ENCODE peak calls at places on chromosome 10, in eight cellular contexts. D is IMR-90; H is A549; L is psoas muscle; W is testis; N is H1; G is effector memory CD4-positive, alpha-beta T cell; K is H9. A is an unnamed sample.
A peak's percentile ranks its signal among the peaks of the same experiment; 100 is the strongest.

GRCh38 chr10:108582387-108582786 is 1340.9 kb downstream of the XPNPEP1 start:
- DNase-seq in W (no peak), K (no peak), L (no peak), N (no peak), G (no peak), D (no peak), H (no peak), A (no peak)

GRCh38 chr10:114103286-114103685 is 59.6 kb downstream of the ADRB1 start:
- DNase-seq in L (no peak), G (no peak), K (no peak), W (no peak), H (peak; percentile 74), N (no peak), D (peak; percentile 67), A (no peak)

GRCh38 chr10:121041499-121041898 is 190.3 kb downstream of the WDR11 start:
- DNase-seq in W (no peak), L (no peak), K (no peak), N (no peak), H (no peak), G (no peak), D (no peak), A (no peak)

GRCh38 chr10:137031-137430 is 1.8 kb downstream of the ZMYND11 start:
- DNase-seq in L (no peak), K (peak; percentile 62), N (no peak), W (no peak), H (peak; percentile 55), D (peak; percentile 7), G (peak; percentile 25), A (peak; percentile 82)

GRCh38 chr10:98269435-98269912 is 1.5 kb upstream of the LOXL4 start:
- DNase-seq in L (peak; percentile 87), G (no peak), H (peak; percentile 68), W (peak; percentile 52), K (peak; percentile 60), N (peak; percentile 17), D (peak; percentile 73), A (peak; percentile 84)

GRCh38 chr10:14605231-14605925 is 169.3 kb downstream of the FAM107B start:
- DNase-seq in G (no peak), L (no peak), D (peak; percentile 78), W (no peak), H (peak; percentile 75), N (no peak), K (peak; percentile 17), A (no peak)

GRCh38 chr10:113987805-113988204 is 55.9 kb upstream of the ADRB1 start:
- DNase-seq in D (no peak), W (peak; percentile 18), N (no peak), K (no peak), H (no peak), L (peak; percentile 41), G (no peak), A (no peak)

GRCh38 chr10:49656845-49657493 is 22.5 kb upstream of the C10orf53 start:
- DNase-seq in K (no peak), L (no peak), G (no peak), H (no peak), N (no peak), D (no peak), W (no peak), A (no peak)

GRCh38 chr10:99623919-99624318 is 3.7 kb upstream of the SLC25A28 start:
- DNase-seq in N (no peak), D (no peak), G (no peak), H (no peak), L (no peak), K (no peak), W (no peak), A (no peak)

GRCh38 chr10:25547391-25547790 is 372.6 kb downstream of the GPR158 start:
- DNase-seq in G (no peak), W (no peak), D (no peak), N (no peak), K (no peak), L (no peak), H (no peak), A (no peak)

GRCh38 chr10:80488539-80489066 is 34.5 kb downstream of the TSPAN14 start:
- DNase-seq in W (no peak), G (no peak), K (no peak), N (no peak), D (no peak), H (no peak), L (no peak), A (no peak)

GRCh38 chr10:14971867-14972448 is 12.8 kb downstream of the MEIG1 start:
- DNase-seq in D (no peak), N (no peak), H (peak; percentile 41), G (no peak), W (peak; percentile 39), K (peak; percentile 61), L (peak; percentile 23), A (peak; percentile 87)

GRCh38 chr10:51231754-51232153 is 157.5 kb downstream of the PRKG1 start:
- DNase-seq in H (no peak), N (no peak), L (no peak), D (no peak), G (no peak), K (no peak), W (no peak), A (no peak)

GRCh38 chr10:98074315-98074911 is 44.0 kb upstream of the CRTAC1 start:
- DNase-seq in N (no peak), D (peak; percentile 21), K (no peak), H (no peak), W (no peak), L (no peak), G (no peak), A (peak; percentile 72)

GRCh38 chr10:74662635-74663034 is 163.8 kb upstream of the KAT6B start:
- DNase-seq in W (no peak), N (no peak), D (no peak), G (no peak), K (no peak), L (no peak), H (no peak), A (no peak)

GRCh38 chr10:17872191-17873091 is 63.3 kb downstream of the MRC1 start:
- DNase-seq in K (no peak), W (no peak), N (no peak), D (peak; percentile 21), H (peak; percentile 28), L (no peak), G (no peak), A (peak; percentile 64)

GRCh38 chr10:62373995-62374861 is at the start of gene ZNF365:
- DNase-seq in N (no peak), G (peak; percentile 36), H (peak; percentile 23), K (peak; percentile 56), D (peak; percentile 47), W (no peak), L (peak; percentile 17), A (peak; percentile 81)

GRCh38 chr10:3825244-3825643 is 40.2 kb upstream of the KLF6 start:
- DNase-seq in K (no peak), D (peak; percentile 74), N (no peak), L (peak; percentile 70), G (no peak), W (no peak), H (peak; percentile 89), A (no peak)

GRCh38 chr10:63713191-63714144 is 192.3 kb downstream of the REEP3 start:
- DNase-seq in H (peak; percentile 46), L (peak; percentile 60), D (peak; percentile 59), N (peak; percentile 99), W (peak; percentile 84), G (no peak), K (peak; percentile 96), A (peak; percentile 96)

GRCh38 chr10:63711866-63712716 is 190.9 kb downstream of the REEP3 start:
- DNase-seq in N (no peak), D (peak; percentile 97), W (peak; percentile 89), H (peak; percentile 89), L (peak; percentile 90), K (no peak), G (no peak), A (no peak)

GRCh38 chr10:63710703-63711102 is 189.5 kb downstream of the REEP3 start:
- DNase-seq in W (no peak), D (no peak), K (no peak), L (no peak), H (no peak), N (no peak), G (no peak), A (no peak)

GRCh38 chr10:63711361-63711760 is 190.2 kb downstream of the REEP3 start:
- DNase-seq in K (no peak), N (no peak), G (no peak), D (no peak), H (no peak), L (peak; percentile 37), W (no peak), A (peak; percentile 88)

GRCh38 chr10:63712717-63713115 is 191.5 kb downstream of the REEP3 start:
- DNase-seq in L (no peak), D (no peak), K (no peak), N (no peak), H (no peak), G (no peak), W (no peak), A (no peak)
- H3K4me1 ChIP-seq in L (peaks cover 44% of the 10 kb centered on the region), D (peaks cover 17% of the 10 kb centered on the region), K (peaks cover 15% of the 10 kb centered on the region), N (peaks cover 17% of the 10 kb centered on the region), H (peaks cover 45% of the 10 kb centered on the region), G (no peaks in the 10 kb centered on the region), W (peaks cover 40% of the 10 kb centered on the region), A (peaks cover 15% of the 10 kb centered on the region)

DNA sequence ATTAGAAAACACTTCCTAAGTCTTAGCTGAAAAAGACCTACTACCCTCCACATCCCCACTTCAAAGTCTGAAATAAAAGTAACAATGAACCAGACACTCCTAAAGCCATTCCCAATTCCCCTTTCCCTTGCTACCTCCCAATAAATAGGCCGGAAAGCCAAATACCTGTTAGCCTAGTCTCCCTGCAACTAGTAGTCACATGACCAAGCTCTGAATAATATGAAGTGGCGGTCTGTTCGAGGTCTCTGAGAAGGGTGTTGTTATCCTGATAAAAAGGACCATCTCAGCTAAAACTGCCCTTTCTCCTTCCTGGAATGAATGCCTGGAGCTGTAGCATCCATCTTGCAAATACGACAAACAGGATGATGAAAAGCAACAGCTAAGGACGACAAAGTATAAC is 6.1 kb downstream of the KIF5B start:
- DNase-seq in L (no peak), N (no peak), D (no peak), W (no peak), H (no peak), G (no peak), K (no peak), A (no peak)
- H3K4me1 ChIP-seq in L (peaks cover 45% of the 10 kb centered on the region), N (peaks cover 4% of the 10 kb centered on the region), D (peaks cover 11% of the 10 kb centered on the region), W (peaks cover 14% of the 10 kb centered on the region), H (peaks cover 61% of the 10 kb centered on the region), G (peaks cover 39% of the 10 kb centered on the region), K (peaks cover 4% of the 10 kb centered on the region), A (no peaks in the 10 kb centered on the region)

DNA sequence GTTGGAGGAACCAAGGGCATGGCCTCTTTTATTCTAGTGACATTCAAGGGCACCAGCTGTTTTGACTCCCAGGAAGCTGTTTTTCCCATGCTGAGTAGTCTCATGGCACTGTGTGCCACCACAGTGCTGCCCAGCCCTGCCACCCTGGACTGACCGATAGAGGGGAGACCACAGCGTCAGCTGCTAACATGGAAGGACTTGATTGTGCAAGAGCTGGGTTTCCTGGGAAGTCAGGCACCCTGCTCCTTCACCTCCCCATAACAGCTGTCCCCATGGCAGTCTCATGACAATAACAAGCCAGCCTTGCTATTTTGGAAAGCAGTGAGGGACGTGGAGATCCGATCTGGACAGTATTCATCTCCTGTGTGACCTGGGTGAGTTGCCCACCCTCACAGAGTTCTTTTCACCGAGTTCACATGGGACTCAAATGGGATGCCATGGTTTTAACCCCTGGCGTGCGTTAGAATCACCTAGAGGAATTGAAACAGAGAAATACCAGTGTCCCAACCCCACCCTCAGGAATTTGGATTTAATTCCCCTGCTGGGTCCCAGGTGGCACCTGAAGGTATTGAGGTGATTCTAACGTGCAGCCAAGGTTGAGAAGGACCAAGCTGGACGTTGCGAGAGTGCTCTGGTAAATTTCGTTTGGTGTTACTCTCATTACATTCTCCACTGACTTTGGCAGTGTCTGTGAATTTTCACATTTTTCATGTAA is 174.8 kb downstream of the CELF2 start:
- DNase-seq in D (no peak), W (no peak), H (no peak), K (no peak), G (no peak), L (peak; percentile 33), N (no peak), A (peak; percentile 70)
- H3K4me1 ChIP-seq in D (no peaks in the 10 kb centered on the region), W (no peaks in the 10 kb centered on the region), H (no peaks in the 10 kb centered on the region), K (peaks cover 9% of the 10 kb centered on the region), G (peaks cover 53% of the 10 kb centered on the region), L (peaks cover 22% of the 10 kb centered on the region), N (peaks cover 19% of the 10 kb centered on the region), A (peaks cover 7% of the 10 kb centered on the region)

GRCh38 chr10:132551093-132551807 is 13.7 kb downstream of the INPP5A start:
- DNase-seq in W (no peak), N (no peak), H (no peak), K (no peak), L (no peak), D (no peak), G (no peak), A (peak; percentile 57)
- H3K4me1 ChIP-seq in W (no peaks in the 10 kb centered on the region), N (no peaks in the 10 kb centered on the region), H (no peaks in the 10 kb centered on the region), K (no peaks in the 10 kb centered on the region), L (peaks cover 40% of the 10 kb centered on the region), D (no peaks in the 10 kb centered on the region), G (peaks cover 27% of the 10 kb centered on the region), A (no peaks in the 10 kb centered on the region)

A was measured in endodermal cell.